ENCODE peak calls at places on chromosomes 6 and 20, in five cellular contexts. E is fibroblast of pulmonary artery, D is GM20000, O is colonic mucosa, M is uterus. T is an unnamed sample.

GRCh38 chr20:46929902-46930301 is 35.3 kb downstream of the EYA2 start:
- DNase-seq in E (no peak), D (no peak), O (no peak), M (no peak), T (no peak)

GRCh38 chr6:3281669-3282460 is 23.1 kb downstream of the PSMG4 start:
- DNase-seq in E (peak), D (no peak), O (no peak), M (peak), T (no peak)

GRCh38 chr20:14741616-14742015 is 404.2 kb upstream of the FLRT3 start:
- DNase-seq in E (no peak), D (no peak), O (no peak), M (no peak), T (no peak)

GRCh38 chr6:45655630-45656422 is 278.1 kb upstream of the SUPT3H start:
- DNase-seq in E (peak), D (no peak), O (no peak), M (no peak), T (no peak)

GRCh38 chr20:46276531-46276930 is 31.8 kb downstream of the CDH22 start:
- DNase-seq in E (no peak), D (no peak), O (no peak), M (no peak), T (no peak)

GRCh38 chr6:129517288-129517687 is 192.7 kb downstream of the ARHGAP18 start:
- DNase-seq in E (peak), D (no peak), O (no peak), M (no peak), T (no peak)

GRCh38 chr20:36203861-36204260 is 32.4 kb upstream of the AAR2 start:
- DNase-seq in E (no peak), D (no peak), O (no peak), M (no peak), T (no peak)

GRCh38 chr6:135667694-135668455 is 170.3 kb upstream of the AHI1 start:
- DNase-seq in E (peak), D (no peak), O (no peak), M (peak), T (no peak)

GRCh38 chr6:72977114-72977513 is 248.2 kb downstream of the KHDC1L start:
- DNase-seq in E (no peak), D (peak), O (no peak), M (no peak), T (peak)

GRCh38 chr20:63549679-63550282 is 2.2 kb upstream of the SRMS start:
- DNase-seq in E (no peak), D (no peak), O (no peak), M (no peak), T (no peak)

GRCh38 chr20:43534791-43535350 is 24.0 kb upstream of the SGK2 start:
- DNase-seq in E (no peak), D (no peak), O (no peak), M (no peak), T (no peak)

GRCh38 chr6:36570264-36570663 is 23.0 kb upstream of the STK38 start:
- DNase-seq in E (no peak), D (no peak), O (no peak), M (no peak), T (no peak)

GRCh38 chr6:108250240-108250866 is 10.5 kb downstream of the SNX3 start:
- DNase-seq in E (peak), D (peak), O (no peak), M (no peak), T (no peak)

GRCh38 chr20:51382986-51383821 is 159.3 kb downstream of the NFATC2 start:
- DNase-seq in E (no peak), D (no peak), O (peak), M (no peak), T (no peak)

GRCh38 chr6:165497472-165497871 is 165.6 kb downstream of the PDE10A start:
- DNase-seq in E (no peak), D (no peak), O (no peak), M (no peak), T (no peak)

GRCh38 chr6:120826253-120826652 is 508.0 kb downstream of the TBC1D32 start:
- DNase-seq in E (peak), D (peak), O (peak), M (no peak), T (no peak)
- TF ChIP-seq CTCF in E (peak), D (no peak), O (peak), M (no peak), T (peak)

GRCh38 chr6:89640804-89641203 is 2.3 kb upstream of the LYRM2 start:
- DNase-seq in E (peak), D (no peak), O (no peak), M (no peak), T (no peak)

GRCh38 chr6:89643411-89643810 is 4.9 kb upstream of the LYRM2 start:
- DNase-seq in E (no peak), D (no peak), O (no peak), M (no peak), T (no peak)

GRCh38 chr6:89637960-89638319 is 607 bp downstream of the LYRM2 start:
- DNase-seq in E (no peak), D (no peak), O (peak), M (no peak), T (no peak)

GRCh38 chr6:89638320-89639195 is at the start of gene LYRM2:
- DNase-seq in E (peak), D (peak), O (peak), M (peak), T (peak)
- TF ChIP-seq CTCF in E (no peak), D (no peak), O (no peak), M (peak), T (no peak)

DNA sequence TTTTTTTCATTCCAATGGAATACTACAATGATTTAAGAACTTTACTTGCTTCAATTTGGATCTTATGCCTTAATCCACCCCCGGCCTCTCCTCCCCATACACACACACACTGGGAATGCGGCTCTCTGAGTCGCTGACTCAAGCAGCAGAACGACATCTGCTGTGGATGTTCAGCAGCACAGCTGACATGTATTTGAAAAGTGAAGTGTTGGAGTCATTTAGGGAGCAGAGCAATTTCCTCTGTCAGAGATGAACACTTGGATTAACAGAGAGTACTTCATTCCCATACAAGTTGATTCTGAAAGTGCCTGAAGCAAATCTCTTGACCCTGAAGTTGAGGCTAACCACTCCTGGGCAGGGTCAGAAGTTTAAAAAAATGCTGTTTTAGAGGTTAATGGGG is 27.9 kb upstream of the LAMA4 start:
- DNase-seq in E (peak), D (no peak), O (peak), M (peak), T (no peak)
- TF ChIP-seq CTCF in E (peak), D (no peak), O (no peak), M (peak), T (no peak)

DNA sequence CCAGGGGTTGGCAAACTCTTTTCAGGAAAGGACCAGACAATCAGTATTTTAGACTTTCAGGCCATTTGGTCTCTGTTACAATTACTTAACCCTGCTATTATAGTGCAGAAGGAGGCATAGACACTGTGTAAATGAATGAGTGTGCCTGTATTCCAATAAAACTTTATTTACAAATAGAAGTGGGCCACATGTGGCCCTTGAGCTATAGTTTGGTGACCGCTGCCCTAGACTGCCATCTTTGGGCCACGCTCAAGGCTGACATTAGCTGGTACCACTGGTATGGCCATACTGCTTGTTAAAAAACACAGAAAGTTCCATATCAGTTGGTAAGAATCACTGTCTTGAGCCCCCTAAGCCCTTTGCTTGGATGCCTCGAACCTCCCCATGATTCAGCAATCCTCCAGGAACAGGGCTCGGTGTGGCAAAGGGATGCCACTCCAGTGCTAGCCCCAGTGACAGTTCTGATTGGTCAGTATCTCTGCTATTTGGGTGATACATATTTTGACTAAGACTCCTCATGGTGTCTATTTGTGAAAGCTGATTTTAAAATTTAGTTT is 23.3 kb upstream of the SNRNP48 start:
- DNase-seq in E (no peak), D (no peak), O (no peak), M (no peak), T (no peak)
- TF ChIP-seq CTCF in E (no peak), D (no peak), O (no peak), M (no peak), T (no peak)

T was measured in GM13976.